ENCODE peak calls at places on chromosomes 12 and 14, in four cellular contexts. S is HCT116, X is astrocyte of the cerebellum, F is left ventricle myocardium inferior. V is an unnamed sample.
A peak's percentile ranks its signal among the peaks of the same experiment; 100 is the strongest.

GRCh38 chr12:89166525-89166934 is 185.8 kb downstream of the DUSP6 start:
- DNase-seq in S (no peak), F (no peak), X (no peak), V (no peak)

GRCh38 chr14:67413806-67414769 is 2.1 kb upstream of the PLEK2 start:
- DNase-seq in X (peak; percentile 34), F (no peak), S (peak; percentile 88), V (no peak)

GRCh38 chr14:103512701-103513611 is 9.7 kb downstream of the CKB start:
- DNase-seq in S (no peak), F (peak; percentile 49), X (peak; percentile 19), V (no peak)

GRCh38 chr12:52873832-52874572 is 25.2 kb upstream of the KRT78 start:
- DNase-seq in S (peak; percentile 78), F (peak; percentile 86), X (peak; percentile 63), V (peak; percentile 88)

GRCh38 chr14:69880051-69880487 is 853 bp downstream of the SMOC1 start:
- DNase-seq in S (no peak), F (no peak), X (no peak), V (no peak)

GRCh38 chr12:120249266-120249874 is 16.2 kb downstream of the PXN start:
- DNase-seq in F (no peak), X (no peak), S (no peak), V (no peak)

GRCh38 chr14:56989359-56989758 is 179.1 kb upstream of the OTX2 start:
- DNase-seq in X (no peak), F (no peak), S (no peak), V (no peak)

GRCh38 chr14:91149462-91149861 is 35.6 kb downstream of the DGLUCY start:
- DNase-seq in S (no peak), X (peak; percentile 100), F (no peak), V (peak; percentile 89)

GRCh38 chr14:70845601-70846000 is 36.3 kb upstream of the MAP3K9 start:
- DNase-seq in F (no peak), X (no peak), S (no peak), V (no peak)

GRCh38 chr14:50109342-50109741 is 7.0 kb downstream of the VCPKMT start:
- DNase-seq in S (peak; percentile 4), X (peak; percentile 4), F (no peak), V (no peak)

GRCh38 chr12:48631071-48631470 is 51.0 kb downstream of the KANSL2 start:
- DNase-seq in S (no peak), X (no peak), F (no peak), V (no peak)

GRCh38 chr14:76516884-76517283 is 140.9 kb downstream of the ESRRB start:
- DNase-seq in X (no peak), F (no peak), S (no peak), V (no peak)

GRCh38 chr14:79735121-79735520 is 476.2 kb downstream of the DIO2 start:
- DNase-seq in F (no peak), X (no peak), S (no peak), V (no peak)

GRCh38 chr12:46386360-46386867 is 13.8 kb upstream of the SLC38A2 start:
- DNase-seq in X (peak; percentile 93), F (no peak), S (no peak), V (peak; percentile 89)

GRCh38 chr14:76924363-76925151 is 98.3 kb downstream of the LRRC74A start:
- DNase-seq in F (no peak), S (no peak), X (no peak), V (peak; percentile 80)

GRCh38 chr14:39469094-39469710 is 37.0 kb upstream of the FBXO33 start:
- DNase-seq in S (no peak), F (no peak), X (no peak), V (no peak)

DNA sequence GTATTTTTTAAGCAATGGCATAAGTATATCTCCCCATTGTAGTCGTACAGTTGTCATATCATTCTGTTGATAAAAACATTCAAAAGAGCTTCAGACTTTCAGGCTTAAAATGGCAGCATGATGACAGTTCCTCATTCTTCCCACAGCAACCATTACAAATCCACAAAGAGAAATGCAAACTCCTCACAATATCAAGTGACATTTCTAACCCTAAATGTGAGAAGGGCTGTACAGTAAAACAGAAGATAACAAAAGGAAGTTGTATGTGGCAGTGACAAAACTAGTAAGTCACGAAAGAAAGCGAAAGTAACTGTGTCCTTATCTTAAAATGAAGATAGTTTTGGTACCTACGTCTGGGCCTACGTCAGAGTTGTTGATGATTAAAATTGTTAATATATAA is 46.7 kb downstream of the GXYLT1 start:
- DNase-seq in X (no peak), F (no peak), S (no peak), V (no peak)
- H3K4me3 ChIP-seq in X (no peak overlapping the region), F (peak overlapping the region; percentile 48), S (no peak overlapping the region), V (no peak overlapping the region)

GRCh38 chr12:101830391-101831325 is at the start of gene GNPTAB:
- DNase-seq in X (peak; percentile 73), F (peak; percentile 92), S (peak; percentile 82), V (peak; percentile 66)
- TF ChIP-seq CTCF in X (peak; percentile 60), F (peak; percentile 82), S (peak; percentile 60), V (peak; percentile 58)

GRCh38 chr14:54652188-54652889 is 85.4 kb downstream of the SAMD4A start:
- DNase-seq in F (peak; percentile 84), X (peak; percentile 98), S (peak; percentile 86), V (peak; percentile 97)

GRCh38 chr14:54652890-54653201 is 85.9 kb downstream of the SAMD4A start:
- DNase-seq in X (no peak), F (no peak), S (no peak), V (no peak)

GRCh38 chr14:54651018-54651351 is 84.1 kb downstream of the SAMD4A start:
- DNase-seq in F (no peak), X (no peak), S (no peak), V (no peak)

GRCh38 chr14:54650331-54651017 is 83.5 kb downstream of the SAMD4A start:
- DNase-seq in X (no peak), S (no peak), F (no peak), V (no peak)

DNA sequence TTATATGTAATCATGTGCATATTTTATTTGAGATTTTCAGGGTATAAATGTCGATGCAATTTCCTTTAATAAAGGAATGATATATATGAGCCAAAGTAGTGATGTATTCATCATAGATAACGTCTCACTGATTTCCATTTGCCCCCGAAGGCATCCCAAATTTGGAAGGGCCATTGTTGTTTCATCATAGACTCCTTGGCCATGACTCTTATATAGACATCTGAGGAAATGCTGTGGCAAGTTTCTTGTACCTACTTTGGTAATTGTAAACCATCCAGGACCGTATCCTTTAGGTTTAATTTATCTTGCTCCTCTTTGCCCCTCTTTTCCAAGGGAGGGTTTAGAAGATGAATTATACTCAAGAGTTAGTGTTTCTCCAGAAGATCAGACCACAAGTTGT is 84.7 kb downstream of the SAMD4A start:
- DNase-seq in S (no peak), F (no peak), X (no peak), V (no peak)
- H3K4me3 ChIP-seq in S (peak overlapping the region; percentile 47), F (peak overlapping the region; percentile 44), X (no peak overlapping the region), V (no peak overlapping the region)

DNA sequence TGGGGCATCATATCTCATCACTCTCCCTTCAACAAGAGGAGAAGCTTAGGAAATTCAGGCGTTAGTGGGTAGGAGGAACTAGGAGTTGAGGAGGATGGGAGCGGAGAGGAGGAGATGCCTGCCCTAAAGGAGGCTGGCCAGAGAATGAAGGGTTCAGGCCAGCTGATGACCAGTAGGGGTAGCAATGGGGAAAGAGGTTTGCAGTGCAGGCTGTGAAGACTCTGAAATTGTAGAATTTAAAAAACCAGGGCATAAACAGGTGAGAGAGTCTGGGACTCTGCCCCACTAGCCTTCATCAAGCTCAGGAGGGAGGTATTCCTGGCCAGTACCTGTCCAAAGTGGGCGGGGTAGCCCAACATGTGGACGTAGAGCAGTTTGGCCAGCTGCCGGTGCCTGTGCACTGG is 807 bp downstream of the AP1G2 start:
- DNase-seq in S (no peak), F (no peak), X (no peak), V (no peak)
- TF ChIP-seq CTCF in S (no peak), F (peak; percentile 19), X (peak; percentile 39), V (peak; percentile 35)